ENCODE peak calls at places on chromosomes 11 and 22, in four cellular contexts. Y is heart left ventricle, D is IMR-90, V is prostate gland. O is an unnamed sample.

GRCh38 chr11:64438986-64439771 is 80.2 kb downstream of the RPS6KA4 start:
- DNase-seq in Y (no peak), D (no peak), V (no peak), O (no peak)

GRCh38 chr11:17544181-17544622 is at the start of gene USH1C:
- DNase-seq in Y (peak), D (no peak), V (no peak), O (no peak)

GRCh38 chr22:29478326-29479276 is 1.4 kb upstream of the NEFH start:
- DNase-seq in Y (no peak), D (no peak), V (no peak), O (no peak)

GRCh38 chr22:40743740-40744139 is 64.5 kb downstream of the MCHR1 start:
- DNase-seq in Y (no peak), D (no peak), V (no peak), O (no peak)

GRCh38 chr11:115665345-115665901 is 161.2 kb upstream of the CADM1 start:
- DNase-seq in Y (peak), D (no peak), V (no peak), O (no peak)

GRCh38 chr11:120817131-120817530 is 206.8 kb upstream of the TBCEL start:
- DNase-seq in Y (peak), D (no peak), V (peak), O (no peak)

GRCh38 chr22:28410050-28410816 is 269.4 kb downstream of the TTC28 start:
- DNase-seq in Y (no peak), D (peak), V (no peak), O (no peak)

GRCh38 chr11:69126286-69126685 is 29.4 kb upstream of the SMIM38 start:
- DNase-seq in Y (no peak), D (no peak), V (no peak), O (no peak)

GRCh38 chr11:65865550-65866172 is 5.4 kb downstream of the MUS81 start:
- DNase-seq in Y (no peak), D (no peak), V (no peak), O (no peak)

GRCh38 chr11:65868076-65868667 is 4.4 kb downstream of the EFEMP2 start:
- DNase-seq in Y (no peak), D (no peak), V (no peak), O (no peak)

GRCh38 chr11:65866524-65867283 is 5.9 kb downstream of the EFEMP2 start:
- DNase-seq in Y (no peak), D (no peak), V (no peak), O (no peak)

GRCh38 chr11:65868907-65869306 is 3.7 kb downstream of the EFEMP2 start:
- DNase-seq in Y (no peak), D (no peak), V (no peak), O (no peak)

GRCh38 chr11:65867284-65868071 is 5.1 kb downstream of the EFEMP2 start:
- DNase-seq in Y (no peak), D (no peak), V (no peak), O (no peak)
- TF ChIP-seq POLR2A in Y (no peak), D (no peak), V (no peak), O (no peak)

GRCh38 chr11:66885469-66886316 is 28.8 kb downstream of the LRFN4 start:
- DNase-seq in Y (no peak), D (no peak), V (no peak), O (no peak)
- TF ChIP-seq POLR2A in Y (no peak), D (no peak), V (no peak), O (no peak)

DNA sequence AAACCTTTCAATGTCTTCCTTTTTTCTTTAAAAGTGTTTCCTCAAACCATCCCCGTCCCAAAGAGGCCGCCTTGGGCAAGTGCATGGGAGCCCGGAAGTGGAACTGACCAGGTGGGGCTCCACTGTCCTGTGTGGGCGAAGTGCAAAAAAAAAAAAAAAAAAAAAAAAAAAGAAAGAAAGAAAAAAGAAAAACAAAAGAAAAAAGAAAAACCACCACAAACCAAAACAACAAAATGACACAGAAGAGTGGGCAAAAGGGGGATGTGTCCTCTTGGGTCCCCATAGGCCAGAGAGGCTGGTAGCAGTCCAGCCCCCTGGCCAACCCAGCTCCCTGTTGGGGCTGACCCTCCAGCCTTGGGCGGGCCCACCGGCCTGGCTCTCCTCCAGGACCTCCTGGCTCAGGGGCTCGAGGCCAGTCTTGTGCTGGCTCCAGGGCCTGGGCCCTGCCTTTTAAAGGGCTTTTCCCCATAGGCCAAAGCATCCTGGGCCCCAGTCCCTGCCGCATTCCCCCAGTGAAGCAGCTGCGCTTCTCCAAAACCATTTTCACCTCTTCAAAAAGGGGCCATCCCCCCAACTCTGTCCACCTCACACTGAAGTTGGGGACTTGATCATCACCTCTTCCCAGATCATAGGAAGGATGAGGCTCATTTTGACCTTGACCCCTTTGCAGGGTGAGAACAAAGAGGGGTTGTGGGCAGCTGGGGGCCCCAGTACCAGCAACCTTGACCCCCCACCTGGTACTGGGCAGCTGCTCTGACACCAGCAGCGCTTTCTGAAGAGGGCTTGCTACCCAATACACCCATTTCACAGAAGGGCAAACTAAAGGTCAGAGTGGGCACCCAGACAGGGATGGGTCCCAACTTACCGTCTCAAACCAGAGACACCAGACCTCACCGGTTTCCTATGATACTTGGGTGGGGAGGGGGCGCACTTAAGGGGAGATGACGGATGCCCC is 9.4 kb downstream of the CBX6 start:
- DNase-seq in Y (no peak), D (no peak), V (no peak), O (no peak)
- TF ChIP-seq POLR2A in Y (no peak), D (no peak), V (no peak), O (no peak)

GRCh38 chr11:65918211-65919150 is at the start of gene C11orf68:
- DNase-seq in Y (peak), D (no peak), V (no peak), O (no peak)
- TF ChIP-seq POLR2A in Y (peak), D (peak), V (peak), O (peak)

GRCh38 chr11:10454902-10455631 is at the start of gene AMPD3:
- DNase-seq in Y (no peak), D (peak), V (peak), O (no peak)
- TF ChIP-seq POLR2A in Y (no peak), D (peak), V (peak), O (no peak)

DNA sequence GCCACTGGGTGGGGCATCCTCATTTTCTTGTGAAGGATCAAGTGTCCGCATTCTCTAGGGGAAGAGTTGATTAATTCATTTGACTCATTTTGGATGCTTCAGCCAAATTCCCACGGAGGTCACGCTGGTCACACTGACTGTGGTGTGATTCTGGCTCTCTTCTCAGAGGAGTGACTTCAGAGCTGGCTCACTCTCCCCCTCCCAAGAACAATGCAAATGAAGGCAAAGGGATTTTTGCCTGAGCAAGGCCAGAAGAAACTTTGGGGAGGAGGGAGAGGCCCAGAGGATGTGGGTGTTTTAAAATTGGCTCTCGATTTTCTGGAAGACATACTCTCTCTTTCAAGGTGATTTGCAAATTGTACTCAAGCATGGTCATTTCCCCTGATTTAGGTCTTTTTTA is 51.1 kb upstream of the LMO2 start:
- DNase-seq in Y (peak), D (peak), V (no peak), O (no peak)
- TF ChIP-seq POLR2A in Y (no peak), D (no peak), V (no peak), O (no peak)

DNA sequence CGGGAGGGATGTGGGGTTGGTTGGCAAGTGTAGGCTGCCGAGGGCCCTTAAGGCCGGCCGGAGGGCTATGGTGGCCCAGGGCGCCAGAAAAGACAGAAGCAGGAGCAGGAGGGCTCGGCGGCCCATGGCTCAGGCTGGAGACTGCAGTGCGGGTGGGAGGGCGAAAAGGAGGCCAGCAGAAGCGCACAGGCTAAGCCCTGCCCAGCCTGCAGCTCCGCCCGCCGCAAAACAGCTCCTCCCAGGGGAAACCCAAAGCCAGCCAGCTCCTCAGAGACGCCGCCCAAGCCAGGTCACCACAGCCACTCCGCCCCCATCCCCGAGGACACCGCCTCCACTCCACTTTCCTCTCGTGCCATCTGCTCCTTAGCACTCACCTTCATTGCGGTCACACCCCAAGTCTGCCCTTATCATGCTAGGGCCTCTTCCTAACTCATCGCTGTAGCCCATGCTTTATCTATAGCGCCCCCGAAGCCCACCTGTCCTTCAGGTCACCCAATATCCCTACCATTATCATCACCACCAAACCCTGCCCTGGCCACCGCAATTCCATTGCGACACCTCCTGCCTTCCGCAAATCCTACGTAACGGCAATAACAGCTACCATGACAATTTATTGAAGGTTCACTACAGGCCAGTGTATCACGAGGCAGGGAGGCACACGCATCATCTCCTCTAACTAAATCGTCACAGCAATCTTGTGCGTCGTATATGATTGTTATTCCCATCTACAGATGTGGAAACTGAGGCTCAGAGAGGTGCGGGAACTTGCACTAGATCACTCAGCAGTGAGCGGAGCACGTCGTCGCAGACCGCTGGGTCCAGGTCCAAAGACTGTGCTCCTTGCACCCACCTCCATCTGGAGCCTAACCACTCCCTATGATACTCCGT is at the start of gene PRCP:
- DNase-seq in Y (peak), D (peak), V (peak), O (peak)
- TF ChIP-seq POLR2A in Y (peak), D (peak), V (peak), O (peak)

DNA sequence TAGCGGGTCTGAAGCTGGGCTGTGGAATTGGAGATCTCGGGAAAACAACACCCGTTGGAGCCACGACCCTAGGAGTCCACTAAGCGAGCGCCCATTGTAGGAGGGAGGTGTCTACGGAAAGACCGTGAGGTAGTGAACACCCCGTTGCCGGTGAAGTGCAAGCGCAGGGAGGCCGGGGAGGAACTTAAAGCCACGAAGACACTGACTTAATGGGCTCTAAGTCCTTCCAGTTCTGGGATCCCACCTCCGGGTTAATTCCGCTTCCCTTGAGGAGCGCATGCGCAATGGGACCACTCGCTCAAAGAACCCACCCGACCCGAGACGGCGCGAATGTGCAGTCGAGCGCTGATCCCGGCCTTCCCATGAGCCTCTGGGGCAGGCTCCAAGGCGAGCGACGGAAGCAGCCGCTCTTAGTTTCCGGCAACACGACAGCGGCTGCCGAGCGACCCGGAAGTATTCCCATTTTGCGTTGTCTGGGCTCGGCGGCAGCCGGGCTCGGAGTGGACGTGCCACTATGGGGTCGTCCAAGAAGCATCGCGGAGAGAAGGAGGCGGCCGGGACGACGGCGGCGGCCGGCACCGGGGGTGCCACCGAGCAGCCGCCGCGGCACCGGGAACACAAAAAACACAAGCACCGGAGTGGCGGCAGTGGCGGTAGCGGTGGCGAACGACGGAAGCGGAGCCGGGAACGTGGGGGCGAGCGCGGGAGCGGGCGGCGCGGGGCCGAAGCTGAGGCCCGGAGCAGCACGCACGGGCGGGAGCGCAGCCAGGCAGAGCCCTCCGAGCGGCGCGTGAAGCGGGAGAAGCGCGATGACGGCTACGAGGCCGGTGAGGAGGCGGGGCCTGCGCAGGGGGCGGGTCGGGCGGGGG is at the start of gene SART1:
- DNase-seq in Y (peak), D (peak), V (peak), O (peak)
- TF ChIP-seq POLR2A in Y (peak), D (peak), V (peak), O (peak)

O was measured in vagina.